ENCODE peak calls at places on chromosomes 3 and 15, in six cellular contexts. O, S, J, C, E and X are unnamed samples.
A peak's percentile ranks its signal among the peaks of the same experiment; 100 is the strongest.

GRCh38 chr3:67863869-67864268 is 209.5 kb upstream of the SUCLG2 start:
- DNase-seq in O (no peak), S (peak; percentile 4), J (no peak), C (no peak), E (no peak), X (no peak)

GRCh38 chr3:129316121-129317013 is 37.7 kb downstream of the HMCES start:
- DNase-seq in O (peak; percentile 90), S (peak; percentile 64), J (peak; percentile 89), C (peak; percentile 88), E (peak; percentile 85), X (peak; percentile 82)

GRCh38 chr3:49132437-49133225 is at the start of gene LAMB2:
- DNase-seq in O (peak; percentile 92), S (peak; percentile 66), J (peak; percentile 90), C (peak; percentile 66), E (peak; percentile 78), X (no peak)

GRCh38 chr3:182628531-182628930 is 164.8 kb upstream of the ATP11B start:
- DNase-seq in O (no peak), S (no peak), J (no peak), C (no peak), E (no peak), X (no peak)

GRCh38 chr15:66775127-66776105 is 73.4 kb downstream of the SMAD6 start:
- DNase-seq in O (no peak), S (no peak), J (peak; percentile 50), C (no peak), E (peak; percentile 70), X (no peak)

GRCh38 chr15:66071621-66072295 is 181.8 kb downstream of the MEGF11 start:
- DNase-seq in O (no peak), S (no peak), J (no peak), C (no peak), E (no peak), X (no peak)

GRCh38 chr15:25652697-25653096 is 210.4 kb downstream of the ATP10A start:
- DNase-seq in O (no peak), S (no peak), J (no peak), C (no peak), E (no peak), X (no peak)

GRCh38 chr15:88690331-88690730 is 51.5 kb downstream of the ISG20 start:
- DNase-seq in O (no peak), S (no peak), J (no peak), C (no peak), E (no peak), X (no peak)

GRCh38 chr15:65981837-65982696 is 112.8 kb downstream of the RAB11A start:
- DNase-seq in O (peak; percentile 40), S (peak; percentile 15), J (no peak), C (peak; percentile 56), E (no peak), X (peak; percentile 70)

GRCh38 chr3:187944391-187945179 is 199.3 kb upstream of the BCL6 start:
- DNase-seq in O (no peak), S (no peak), J (no peak), C (no peak), E (no peak), X (no peak)

GRCh38 chr15:63165166-63165859 is 8.0 kb upstream of the RPS27L start:
- DNase-seq in O (no peak), S (no peak), J (no peak), C (no peak), E (no peak), X (no peak)

GRCh38 chr3:105822171-105823123 is 46.4 kb downstream of the CBLB start:
- DNase-seq in O (no peak), S (no peak), J (no peak), C (no peak), E (peak; percentile 33), X (no peak)

GRCh38 chr3:137410028-137410427 is 354.1 kb upstream of the SOX14 start:
- DNase-seq in O (no peak), S (no peak), J (no peak), C (no peak), E (no peak), X (no peak)

GRCh38 chr15:61871926-61872522 is 188.2 kb downstream of the VPS13C start:
- DNase-seq in O (no peak), S (peak; percentile 12), J (no peak), C (no peak), E (peak; percentile 44), X (no peak)

GRCh38 chr15:22933641-22934061 is 46.5 kb downstream of the CYFIP1 start:
- DNase-seq in O (no peak), S (no peak), J (no peak), C (no peak), E (no peak), X (no peak)

GRCh38 chr15:49877117-49877860 is 241.7 kb downstream of the ATP8B4 start:
- DNase-seq in O (no peak), S (no peak), J (no peak), C (no peak), E (peak; percentile 89), X (no peak)

GRCh38 chr3:133744241-133744640 is 2.0 kb upstream of the TF start:
- DNase-seq in O (no peak), S (no peak), J (no peak), C (no peak), E (no peak), X (no peak)

GRCh38 chr15:43852607-43853006 is 25.8 kb downstream of the WDR76 start:
- DNase-seq in O (no peak), S (no peak), J (no peak), C (no peak), E (no peak), X (no peak)

GRCh38 chr3:177337548-177338331 is 140.5 kb upstream of the TBL1XR1 start:
- DNase-seq in O (no peak), S (no peak), J (no peak), C (no peak), E (peak; percentile 80), X (peak; percentile 73)

GRCh38 chr3:197014942-197015575 is 14.6 kb downstream of the MELTF start:
- DNase-seq in O (no peak), S (no peak), J (no peak), C (no peak), E (no peak), X (no peak)

GRCh38 chr3:61733000-61733399 is 171.6 kb downstream of the PTPRG start:
- DNase-seq in O (no peak), S (no peak), J (no peak), C (no peak), E (no peak), X (no peak)

GRCh38 chr3:61730577-61731231 is 169.3 kb downstream of the PTPRG start:
- DNase-seq in O (no peak), S (no peak), J (no peak), C (no peak), E (no peak), X (no peak)

GRCh38 chr3:61736506-61736905 is 175.1 kb downstream of the PTPRG start:
- DNase-seq in O (no peak), S (no peak), J (no peak), C (no peak), E (no peak), X (no peak)

GRCh38 chr3:61734980-61735731 is 173.8 kb downstream of the PTPRG start:
- DNase-seq in O (no peak), S (no peak), J (no peak), C (no peak), E (no peak), X (no peak)

DNA sequence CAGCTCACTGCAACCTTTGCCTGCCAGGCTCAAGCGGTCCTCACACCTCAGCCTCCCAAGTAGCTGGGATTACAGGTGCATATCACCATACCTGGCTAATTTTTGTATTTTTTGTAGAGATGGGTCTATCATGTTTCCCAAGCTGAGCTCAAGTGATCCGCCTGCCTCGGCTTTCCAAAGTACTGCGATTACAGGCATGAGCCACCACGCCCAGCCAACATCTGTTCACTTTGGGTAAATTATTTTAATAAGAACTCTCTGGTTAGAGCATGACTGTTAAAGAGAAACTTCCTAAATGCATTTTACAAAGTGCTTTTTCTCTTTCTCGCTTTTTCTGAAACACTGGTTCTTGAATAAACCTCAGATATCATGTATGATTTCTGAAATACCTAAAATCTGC is 172.5 kb downstream of the PTPRG start:
- DNase-seq in O (peak; percentile 63), S (no peak), J (peak; percentile 12), C (no peak), E (no peak), X (no peak)
- H3K4me3 ChIP-seq in O (no peak overlapping the region), S (no peak overlapping the region), J (no peak overlapping the region), C (no peak overlapping the region), E (no peak overlapping the region), X (no peak overlapping the region)

GRCh38 chr3:167350245-167350862 is 29.7 kb downstream of the ZBBX start:
- DNase-seq in O (no peak), S (peak; percentile 26), J (no peak), C (no peak), E (peak; percentile 29), X (peak; percentile 2)
- TF ChIP-seq CTCF in O (peak; percentile 19), S (peak; percentile 55), J (peak; percentile 71), C (peak; percentile 45), E (peak; percentile 37), X (peak; percentile 49)

GRCh38 chr3:127027811-127028548 is 45.1 kb downstream of the PLXNA1 start:
- DNase-seq in O (peak; percentile 34), S (no peak), J (no peak), C (no peak), E (no peak), X (no peak)
- H3K36me3 ChIP-seq in O (no peaks in the 10 kb centered on the region), S (peaks cover 10% of the 10 kb centered on the region), J (peaks cover 37% of the 10 kb centered on the region), C (peaks cover 86% of the 10 kb centered on the region), E (no peaks in the 10 kb centered on the region), X (peaks cover 4% of the 10 kb centered on the region)

GRCh38 chr15:52797625-52798501 is 7.7 kb upstream of the ONECUT1 start:
- DNase-seq in O (no peak), S (no peak), J (no peak), C (no peak), E (no peak), X (no peak)
- H3K4me3 ChIP-seq in O (no peak overlapping the region), S (no peak overlapping the region), J (no peak overlapping the region), C (no peak overlapping the region), E (no peak overlapping the region), X (no peak overlapping the region)

GRCh38 chr3:57292159-57292894 is at the start of gene ASB14:
- DNase-seq in O (no peak), S (no peak), J (no peak), C (no peak), E (no peak), X (no peak)

GRCh38 chr3:57292895-57293526 is 526 bp upstream of the ASB14 start:
- DNase-seq in O (no peak), S (no peak), J (no peak), C (no peak), E (no peak), X (no peak)

DNA sequence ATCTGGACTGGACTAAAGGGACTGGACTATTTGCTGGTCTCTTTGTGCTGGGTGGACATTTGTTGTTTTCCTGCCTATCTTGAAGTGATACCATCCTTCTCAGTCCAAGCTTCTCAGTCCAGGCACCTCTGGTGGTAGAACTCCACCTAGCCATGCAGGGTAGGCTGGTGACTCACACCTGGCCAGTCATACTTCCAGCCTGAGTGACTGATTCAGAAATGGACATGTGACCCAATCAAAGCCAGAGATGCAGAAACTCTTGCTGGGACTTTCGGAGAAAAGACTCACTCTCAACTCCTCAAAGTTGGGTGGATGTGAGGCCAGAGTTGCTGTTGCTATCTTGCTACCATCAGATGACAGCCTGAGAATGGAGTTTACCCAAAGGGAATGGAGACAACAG is 5.6 kb upstream of the ASB14 start:
- DNase-seq in O (no peak), S (peak; percentile 59), J (no peak), C (no peak), E (no peak), X (no peak)
- TF ChIP-seq CTCF in O (no peak), S (peak; percentile 64), J (no peak), C (no peak), E (no peak), X (no peak)

GRCh38 chr15:74444106-74445062 is 10.6 kb upstream of the SEMA7A start:
- DNase-seq in O (no peak), S (no peak), J (no peak), C (no peak), E (no peak), X (no peak)
- H3K36me3 ChIP-seq in O (no peaks in the 10 kb centered on the region), S (no peaks in the 10 kb centered on the region), J (peaks cover 45% of the 10 kb centered on the region), C (peaks cover 47% of the 10 kb centered on the region), E (peaks cover 21% of the 10 kb centered on the region), X (peaks cover 40% of the 10 kb centered on the region)

GRCh38 chr3:15983232-15983631 is 185.5 kb upstream of the ANKRD28 start:
- DNase-seq in O (no peak), S (no peak), J (no peak), C (no peak), E (peak; percentile 72), X (no peak)
- H3K4me3 ChIP-seq in O (no peak overlapping the region), S (no peak overlapping the region), J (no peak overlapping the region), C (no peak overlapping the region), E (no peak overlapping the region), X (no peak overlapping the region)